ENCODE peak calls at places on chromosomes 2 and 18, in six cellular contexts. E is heart left ventricle, N is spleen, Z is Peyer's patch, X is ovary, A is breast epithelium. Y is an unnamed sample.

GRCh38 chr18:58645398-58645797 is 16.5 kb upstream of the ALPK2 start:
- DNase-seq in A (no peak), E (no peak), X (no peak), Z (no peak), N (no peak), Y (no peak)

GRCh38 chr2:25252291-25253152 is 84.1 kb upstream of the POMC start:
- DNase-seq in N (peak), Z (peak), E (peak), A (no peak), X (peak), Y (peak)

GRCh38 chr2:46857871-46858696 is 57.5 kb downstream of the MCFD2 start:
- DNase-seq in A (no peak), Z (no peak), N (no peak), E (no peak), X (peak), Y (no peak)

GRCh38 chr2:126913881-126914495 is 15.3 kb downstream of the TEX51 start:
- DNase-seq in Z (no peak), E (no peak), N (peak), X (no peak), A (no peak), Y (no peak)

GRCh38 chr18:60292186-60292585 is 80.4 kb downstream of the MC4R start:
- DNase-seq in E (no peak), X (no peak), A (no peak), N (no peak), Z (no peak), Y (no peak)

GRCh38 chr2:212424090-212424489 is 114.5 kb downstream of the ERBB4 start:
- DNase-seq in Z (no peak), A (no peak), X (no peak), E (no peak), N (no peak), Y (no peak)

GRCh38 chr2:100260712-100261620 is 61.3 kb downstream of the LONRF2 start:
- DNase-seq in Z (peak), N (peak), A (peak), E (peak), X (peak), Y (peak)

GRCh38 chr2:74128206-74128605 is 19.5 kb downstream of the BOLA3 start:
- DNase-seq in N (no peak), A (no peak), X (no peak), E (no peak), Z (no peak), Y (no peak)

GRCh38 chr2:130728007-130728454 is 839 bp upstream of the GPR148 start:
- DNase-seq in N (peak), X (no peak), E (no peak), Z (no peak), A (no peak), Y (no peak)

GRCh38 chr2:164495491-164496223 is 125.6 kb downstream of the GRB14 start:
- DNase-seq in E (no peak), A (no peak), Z (no peak), X (no peak), N (no peak), Y (no peak)

GRCh38 chr18:79581406-79581805 is 98.2 kb upstream of the CTDP1 start:
- DNase-seq in Z (no peak), E (peak), N (peak), A (no peak), X (peak), Y (no peak)

GRCh38 chr2:157404363-157404762 is 39.5 kb downstream of the CYTIP start:
- DNase-seq in N (peak), E (no peak), Z (peak), X (no peak), A (no peak), Y (no peak)

GRCh38 chr2:22991844-22992243 is 393.1 kb upstream of the KLHL29 start:
- DNase-seq in A (no peak), N (no peak), Z (no peak), E (no peak), X (no peak), Y (no peak)

GRCh38 chr2:216013080-216013909 is at the start of gene MREG:
- DNase-seq in N (peak), X (peak), E (peak), A (peak), Z (peak), Y (peak)
- TF ChIP-seq POLR2A in N (no peak), X (no peak), E (no peak), A (no peak), Z (no peak), Y (no peak)

DNA sequence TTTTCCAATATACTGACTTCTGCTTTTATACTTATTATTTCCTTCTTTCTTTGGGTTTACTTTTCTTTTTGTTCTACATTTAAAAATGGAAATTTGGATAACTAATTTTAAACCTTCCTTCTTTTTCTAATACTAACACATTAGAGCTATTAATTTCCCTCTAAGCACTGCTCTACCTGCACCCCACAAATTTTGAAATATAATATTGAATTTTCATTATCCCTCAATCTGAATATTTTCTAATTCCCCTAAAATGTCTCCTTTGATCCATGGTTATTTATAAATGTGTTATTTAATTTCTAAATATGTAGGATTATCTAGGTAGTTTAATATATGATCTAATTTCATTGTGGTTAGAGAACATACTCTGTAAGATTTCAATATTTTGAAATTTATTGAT is 63.4 kb upstream of the LGALSL start:
- DNase-seq in N (no peak), A (no peak), Z (no peak), X (no peak), E (no peak), Y (no peak)
- H3K4me3 ChIP-seq in N (no peak), A (no peak), Z (no peak), X (no peak), E (no peak), Y (no peak)

GRCh38 chr2:107338571-107338970 is 452.6 kb upstream of the ST6GAL2 start:
- DNase-seq in E (no peak), Z (no peak), X (no peak), A (no peak), N (no peak), Y (no peak)

GRCh38 chr2:107336536-107336935 is 450.6 kb upstream of the ST6GAL2 start:
- DNase-seq in E (no peak), Z (no peak), A (no peak), X (no peak), N (no peak), Y (no peak)

GRCh38 chr2:107337209-107337898 is 451.4 kb upstream of the ST6GAL2 start:
- DNase-seq in X (no peak), A (no peak), N (no peak), E (peak), Z (no peak), Y (no peak)

GRCh38 chr2:107338059-107338458 is 452.1 kb upstream of the ST6GAL2 start:
- DNase-seq in A (no peak), N (no peak), E (no peak), Z (no peak), X (no peak), Y (no peak)

DNA sequence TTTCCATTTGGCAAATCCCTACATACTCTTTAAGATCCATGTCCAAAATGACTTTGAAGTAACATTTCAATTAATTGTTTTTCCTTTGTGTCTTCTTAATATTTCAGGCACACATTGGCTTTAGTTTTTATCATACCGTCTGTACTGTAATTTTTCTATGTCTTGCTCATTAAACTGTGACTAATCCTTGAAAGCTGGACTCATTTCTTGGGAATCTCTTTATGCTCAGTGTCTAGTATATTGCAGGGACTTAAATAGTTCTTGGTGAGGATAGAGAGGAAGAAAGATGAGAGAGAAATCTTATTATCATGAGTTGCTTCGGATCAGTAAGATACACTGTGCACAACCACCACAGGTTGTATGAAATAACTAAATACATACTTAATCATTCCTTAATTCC is 448.3 kb upstream of the ST6GAL2 start:
- DNase-seq in A (no peak), Z (no peak), N (no peak), X (no peak), E (no peak), Y (no peak)
- TF ChIP-seq POLR2A in A (no peak), Z (no peak), N (no peak), X (no peak), E (no peak), Y (no peak)

GRCh38 chr2:29066271-29066860 is 8.0 kb downstream of the PCARE start:
- DNase-seq in X (no peak), E (no peak), A (peak), N (no peak), Z (no peak), Y (no peak)

GRCh38 chr2:29063056-29063455 is 11.3 kb downstream of the PCARE start:
- DNase-seq in E (no peak), X (no peak), N (no peak), A (no peak), Z (no peak), Y (no peak)

GRCh38 chr2:29065479-29065847 is 8.9 kb downstream of the PCARE start:
- DNase-seq in N (no peak), X (no peak), A (no peak), E (no peak), Z (no peak), Y (no peak)

GRCh38 chr2:29063646-29064372 is 10.5 kb downstream of the PCARE start:
- DNase-seq in A (no peak), N (no peak), E (no peak), Z (no peak), X (no peak), Y (peak)

GRCh38 chr2:29064746-29065478 is 9.4 kb downstream of the PCARE start:
- DNase-seq in X (no peak), E (no peak), A (no peak), N (no peak), Z (no peak), Y (no peak)
- H3K4me3 ChIP-seq in X (no peak), E (no peak), A (peak), N (no peak), Z (no peak), Y (no peak)

GRCh38 chr18:63457987-63458386 is 18.8 kb upstream of the SERPINB5 start:
- DNase-seq in X (no peak), A (no peak), E (no peak), Z (no peak), N (no peak), Y (no peak)
- TF ChIP-seq POLR2A in X (no peak), A (no peak), E (no peak), Z (no peak), N (no peak), Y (no peak)

DNA sequence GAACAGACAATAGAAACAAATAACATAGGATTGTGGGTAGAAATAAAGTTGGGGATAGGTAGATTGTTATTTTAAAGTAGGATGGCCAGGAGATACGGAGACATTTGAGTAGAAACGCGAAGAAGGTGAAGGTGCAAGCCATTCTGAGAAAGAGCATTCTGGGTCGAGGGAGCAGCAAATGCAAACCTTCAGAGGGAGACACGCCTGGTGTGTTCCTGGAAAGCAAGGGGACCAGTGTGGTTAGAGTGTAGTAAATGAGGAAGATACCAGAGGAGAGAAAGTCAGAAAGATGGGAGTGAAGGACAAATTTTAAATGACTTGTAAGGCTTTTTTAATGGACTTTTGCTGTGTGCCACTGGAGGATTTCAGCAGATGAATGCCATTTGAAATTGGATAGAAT is 1.7 kb downstream of the CYP20A1 start:
- DNase-seq in Z (no peak), X (no peak), A (no peak), N (no peak), E (no peak), Y (no peak)
- H3K4me3 ChIP-seq in Z (no peak), X (peak), A (peak), N (no peak), E (peak), Y (no peak)

GRCh38 chr2:45664635-45665269 is 13.3 kb downstream of the PRKCE start:
- DNase-seq in Z (no peak), A (no peak), N (no peak), E (no peak), X (no peak), Y (no peak)
- TF ChIP-seq POLR2A in Z (no peak), A (no peak), N (no peak), E (no peak), X (no peak), Y (no peak)

DNA sequence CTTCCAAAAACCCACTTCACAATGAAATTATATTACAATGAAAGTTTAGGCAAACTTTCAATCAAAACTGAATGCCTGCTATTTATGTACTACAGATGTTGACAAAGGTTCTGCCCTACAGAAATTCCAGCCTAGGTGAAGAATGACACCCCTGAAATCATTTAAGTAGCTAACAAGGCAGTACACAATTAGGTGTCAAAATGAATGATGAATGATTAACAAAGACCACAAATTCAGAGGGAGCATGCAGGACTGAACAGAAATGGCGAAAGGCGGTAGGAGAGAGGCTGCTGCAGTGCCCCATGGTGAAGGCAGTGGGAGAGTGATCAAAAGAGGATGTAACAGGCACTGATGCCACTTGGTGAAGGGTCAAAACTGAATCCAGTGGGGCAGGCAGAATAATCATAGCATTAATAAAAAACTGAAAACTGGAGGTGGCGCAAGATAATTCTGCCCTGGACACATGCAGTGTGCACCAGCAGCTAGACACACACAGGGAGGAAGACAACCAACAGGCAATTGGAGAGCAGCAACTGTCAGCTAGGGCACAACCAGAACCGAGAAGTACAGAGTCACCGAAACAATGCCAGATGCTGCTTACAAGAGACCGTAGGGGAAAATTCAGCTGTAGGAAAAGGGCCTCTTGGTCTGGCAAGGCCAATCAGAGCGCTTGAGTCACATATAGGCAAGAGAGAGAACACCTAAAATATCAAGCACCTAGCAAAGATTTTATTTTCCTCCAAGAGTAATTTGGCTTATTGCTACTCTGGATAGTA is 4.5 kb downstream of the TMEM131 start:
- DNase-seq in A (no peak), Z (peak), E (no peak), X (no peak), N (no peak), Y (no peak)
- H3K4me3 ChIP-seq in A (no peak), Z (no peak), E (no peak), X (no peak), N (no peak), Y (no peak)

DNA sequence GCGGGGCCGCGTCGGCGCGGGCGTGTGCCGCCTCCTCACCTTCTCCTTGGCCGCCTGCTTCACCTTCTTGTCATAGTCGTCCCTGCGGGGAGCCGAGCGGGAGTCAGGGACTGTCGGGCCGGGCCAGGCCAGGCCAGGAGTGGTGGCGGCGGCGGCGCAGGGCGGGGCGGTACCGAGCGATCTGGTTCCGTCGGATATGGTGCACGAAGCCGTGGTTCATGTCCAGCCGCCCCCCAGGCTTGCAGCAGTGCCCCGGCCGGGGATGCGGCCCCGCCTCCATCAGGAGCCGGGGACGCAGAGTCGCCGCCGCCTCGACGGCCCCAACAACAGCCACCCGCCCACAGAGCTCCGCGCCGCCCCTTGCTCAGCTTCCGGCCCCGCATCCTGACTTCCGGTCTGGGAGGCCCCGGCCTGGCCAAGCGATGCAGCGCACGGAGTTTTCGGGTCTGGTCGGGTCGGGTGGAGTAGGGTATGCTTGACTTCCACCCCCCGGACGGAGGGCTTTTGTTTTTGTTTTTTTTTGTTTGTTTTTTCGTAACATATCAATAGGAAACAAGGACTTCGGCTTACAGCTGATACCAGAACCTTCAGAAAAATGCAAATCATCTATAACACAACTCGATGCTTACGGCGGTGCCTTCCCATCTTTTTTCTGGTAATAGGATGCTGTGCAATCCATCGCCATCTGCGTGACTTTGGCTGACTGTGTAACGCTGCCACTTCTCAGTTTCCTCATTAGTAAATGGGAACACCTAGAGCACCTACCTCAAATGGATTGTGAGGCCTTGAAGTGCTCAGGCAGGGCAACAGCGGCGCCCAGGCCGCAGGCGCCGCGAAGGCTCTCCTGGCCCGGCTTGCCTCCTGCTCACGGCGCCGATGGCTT is at the start of gene C2orf68:
- DNase-seq in N (peak), A (peak), E (peak), Z (peak), X (peak), Y (peak)
- TF ChIP-seq POLR2A in N (no peak), A (peak), E (peak), Z (peak), X (peak), Y (peak)